ENCODE peak calls at places on chromosomes 6 and 20, in five cellular contexts. K is body of pancreas, X is AG10803, M is adrenal gland, C is fibroblast of pulmonary artery. J is an unnamed sample.

GRCh38 chr20:46970937-46971630 is 76.4 kb downstream of the EYA2 start:
- DNase-seq in K (no peak), X (peak; percentile 71), M (no peak), C (peak; percentile 77), J (peak; percentile 32)

GRCh38 chr20:24782801-24783630 is 166.1 kb upstream of the CST7 start:
- DNase-seq in K (peak; percentile 6), X (no peak), M (no peak), C (no peak), J (no peak)

GRCh38 chr20:52536841-52537400 is 345.3 kb upstream of the ZFP64 start:
- DNase-seq in K (no peak), X (no peak), M (no peak), C (no peak), J (no peak)

GRCh38 chr6:108581932-108582500 is 21.3 kb downstream of the FOXO3 start:
- DNase-seq in K (no peak), X (peak; percentile 27), M (no peak), C (peak; percentile 39), J (no peak)

GRCh38 chr20:40744494-40745175 is 55.6 kb upstream of the MAFB start:
- DNase-seq in K (no peak), X (no peak), M (no peak), C (no peak), J (no peak)

GRCh38 chr6:121522265-121522664 is 86.8 kb downstream of the GJA1 start:
- DNase-seq in K (no peak), X (peak; percentile 95), M (peak; percentile 67), C (peak; percentile 98), J (peak; percentile 82)

GRCh38 chr20:1870792-1871550 is 24.2 kb upstream of the SIRPA start:
- DNase-seq in K (no peak), X (no peak), M (no peak), C (no peak), J (no peak)

GRCh38 chr20:4154958-4155411 is 139.6 kb upstream of the RNF24 start:
- DNase-seq in K (no peak), X (no peak), M (no peak), C (no peak), J (no peak)

GRCh38 chr6:157575436-157576145 is 194.6 kb downstream of the ZDHHC14 start:
- DNase-seq in K (no peak), X (no peak), M (no peak), C (no peak), J (no peak)

GRCh38 chr6:28896505-28897392 is 27.0 kb downstream of the TRIM27 start:
- DNase-seq in K (peak; percentile 61), X (peak; percentile 53), M (peak; percentile 76), C (peak; percentile 67), J (peak; percentile 52)

GRCh38 chr6:134819236-134819635 is 130.7 kb downstream of the ALDH8A1 start:
- DNase-seq in K (no peak), X (no peak), M (no peak), C (no peak), J (no peak)

GRCh38 chr20:45812157-45813005 is at the start of gene UBE2C:
- DNase-seq in K (peak; percentile 98), X (peak; percentile 100), M (peak; percentile 99), C (peak; percentile 100), J (peak; percentile 100)

GRCh38 chr20:4451487-4451886 is 270.2 kb upstream of the PRND start:
- DNase-seq in K (no peak), X (no peak), M (no peak), C (no peak), J (no peak)

GRCh38 chr6:124203812-124204167 is 400.1 kb downstream of the NKAIN2 start:
- DNase-seq in K (no peak), X (no peak), M (no peak), C (peak; percentile 65), J (no peak)
- H3K4me3 ChIP-seq in K (no peak overlapping the region), X (no peak overlapping the region), M (no peak overlapping the region), C (no peak overlapping the region), J (no peak overlapping the region)

DNA sequence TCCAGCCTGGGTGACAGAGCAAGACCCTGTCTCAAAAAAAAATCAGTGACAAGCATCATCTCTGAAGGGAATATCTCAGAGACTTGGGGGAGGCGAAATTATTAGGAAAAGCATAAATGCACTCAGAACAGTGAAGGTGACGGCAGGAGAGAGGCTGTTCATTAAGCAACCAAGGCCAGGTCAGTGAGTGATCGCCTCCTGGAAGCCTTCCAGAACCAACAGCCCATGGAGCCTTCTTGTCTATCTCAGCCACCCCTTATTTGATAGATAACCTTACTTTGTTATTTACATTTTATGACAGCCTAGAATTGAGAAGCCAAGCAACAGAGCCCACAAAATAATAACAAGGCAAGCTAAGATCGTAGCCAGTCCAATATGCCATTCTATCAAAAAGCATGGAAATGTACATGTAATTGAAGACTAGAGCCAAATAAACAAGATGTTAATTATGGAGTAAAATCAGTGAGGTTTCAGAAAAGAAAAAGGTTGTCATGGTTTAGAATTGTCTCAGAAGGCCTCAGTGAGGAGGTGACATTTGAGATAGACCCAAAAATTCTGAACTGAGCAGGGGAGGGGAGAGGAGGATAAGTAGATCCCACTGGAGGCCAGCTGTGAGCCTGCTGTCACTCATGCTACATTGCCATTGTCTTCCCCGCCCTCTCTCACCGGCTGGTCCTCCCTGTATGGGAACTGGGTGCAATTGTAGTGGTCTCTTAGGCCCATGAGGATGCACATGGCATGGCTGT is 17.8 kb downstream of the BNIP5 start:
- DNase-seq in K (peak; percentile 55), X (no peak), M (no peak), C (no peak), J (no peak)
- H3K4me3 ChIP-seq in K (no peak overlapping the region), X (no peak overlapping the region), M (no peak overlapping the region), C (no peak overlapping the region), J (no peak overlapping the region)

GRCh38 chr6:144335315-144335861 is 50.3 kb downstream of the UTRN start:
- DNase-seq in K (no peak), X (no peak), M (no peak), C (no peak), J (no peak)
- H3K4me3 ChIP-seq in K (no peak overlapping the region), X (no peak overlapping the region), M (no peak overlapping the region), C (no peak overlapping the region), J (no peak overlapping the region)

GRCh38 chr6:71887006-71887743 is 825 bp downstream of the RIMS1 start:
- DNase-seq in K (no peak), X (no peak), M (no peak), C (no peak), J (no peak)
- H3K4me3 ChIP-seq in K (no peak overlapping the region), X (peak overlapping the region; percentile 62), M (no peak overlapping the region), C (peak overlapping the region; percentile 27), J (peak overlapping the region; percentile 21)

DNA sequence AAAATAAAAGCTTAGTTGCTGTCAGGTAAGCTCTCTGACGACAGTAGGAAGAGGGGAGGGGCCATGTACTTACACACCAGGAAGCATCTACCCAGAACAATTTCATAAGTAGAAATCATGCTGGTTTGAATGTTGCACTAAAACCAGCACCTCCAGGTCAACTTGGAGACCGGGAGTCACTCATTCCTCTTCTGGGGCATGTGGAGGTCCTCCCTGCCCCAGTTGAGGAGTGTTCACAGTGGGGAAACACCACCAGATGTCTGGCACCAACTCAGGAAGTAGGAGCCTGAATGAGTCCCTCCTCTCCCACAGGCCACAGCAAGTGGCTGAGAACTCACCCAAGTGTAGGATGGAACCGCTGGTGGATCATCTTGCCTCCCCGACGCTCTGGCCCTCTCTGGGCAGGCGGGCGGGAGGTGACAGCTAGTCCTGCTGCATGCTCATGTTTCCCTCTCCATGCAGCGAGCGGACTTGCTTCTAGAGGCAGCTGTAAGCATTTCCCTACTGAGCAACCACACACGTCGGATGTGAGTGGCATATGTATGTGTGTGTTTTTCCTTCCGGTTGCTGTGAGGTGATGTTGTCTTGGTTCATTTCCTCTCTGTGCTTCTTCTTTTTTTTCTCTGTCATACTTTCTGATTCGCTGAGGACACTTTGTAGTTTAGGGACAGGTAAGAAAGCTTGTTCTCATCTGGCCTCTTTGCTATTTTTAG is 149.5 kb upstream of the NEDD9 start:
- DNase-seq in K (no peak), X (no peak), M (peak; percentile 31), C (no peak), J (no peak)
- H3K4me3 ChIP-seq in K (no peak overlapping the region), X (no peak overlapping the region), M (no peak overlapping the region), C (no peak overlapping the region), J (no peak overlapping the region)

DNA sequence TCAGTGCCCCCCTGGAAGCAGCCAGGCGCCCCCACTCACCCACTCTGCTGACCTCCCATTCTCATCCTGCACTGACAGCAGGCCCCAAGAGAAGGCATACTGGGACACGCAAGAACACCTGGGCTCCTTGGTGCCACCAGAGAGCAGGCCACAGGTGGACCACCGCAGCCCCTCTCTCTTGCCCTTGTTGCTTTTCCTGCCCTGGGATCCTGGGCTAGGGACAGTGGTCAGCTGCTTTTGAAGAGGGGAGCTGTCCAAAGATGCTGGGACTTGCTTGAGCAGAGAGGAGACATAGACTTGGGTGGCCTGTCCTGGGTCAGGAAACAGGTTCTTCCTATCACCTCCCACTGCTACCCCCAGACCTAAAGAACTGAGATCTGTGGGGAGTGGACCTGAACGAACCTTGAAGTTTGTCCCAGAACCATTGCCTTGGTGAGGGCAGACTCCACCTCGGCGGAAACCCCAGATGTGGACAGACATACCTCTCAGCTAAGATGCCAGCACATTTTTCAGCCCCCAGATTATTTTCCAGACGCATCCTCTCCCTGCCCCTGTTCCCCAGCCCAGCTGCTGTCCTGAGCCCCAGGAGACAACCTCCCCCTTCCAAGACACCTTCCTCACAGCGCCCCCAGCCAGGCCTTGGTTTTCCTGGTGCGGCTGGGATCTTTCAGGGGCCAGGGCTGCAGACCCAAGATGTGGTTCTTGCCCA is 1.1 kb downstream of the GLP1R start:
- DNase-seq in K (no peak), X (no peak), M (no peak), C (no peak), J (no peak)
- H3K4me3 ChIP-seq in K (no peak overlapping the region), X (no peak overlapping the region), M (no peak overlapping the region), C (no peak overlapping the region), J (no peak overlapping the region)

DNA sequence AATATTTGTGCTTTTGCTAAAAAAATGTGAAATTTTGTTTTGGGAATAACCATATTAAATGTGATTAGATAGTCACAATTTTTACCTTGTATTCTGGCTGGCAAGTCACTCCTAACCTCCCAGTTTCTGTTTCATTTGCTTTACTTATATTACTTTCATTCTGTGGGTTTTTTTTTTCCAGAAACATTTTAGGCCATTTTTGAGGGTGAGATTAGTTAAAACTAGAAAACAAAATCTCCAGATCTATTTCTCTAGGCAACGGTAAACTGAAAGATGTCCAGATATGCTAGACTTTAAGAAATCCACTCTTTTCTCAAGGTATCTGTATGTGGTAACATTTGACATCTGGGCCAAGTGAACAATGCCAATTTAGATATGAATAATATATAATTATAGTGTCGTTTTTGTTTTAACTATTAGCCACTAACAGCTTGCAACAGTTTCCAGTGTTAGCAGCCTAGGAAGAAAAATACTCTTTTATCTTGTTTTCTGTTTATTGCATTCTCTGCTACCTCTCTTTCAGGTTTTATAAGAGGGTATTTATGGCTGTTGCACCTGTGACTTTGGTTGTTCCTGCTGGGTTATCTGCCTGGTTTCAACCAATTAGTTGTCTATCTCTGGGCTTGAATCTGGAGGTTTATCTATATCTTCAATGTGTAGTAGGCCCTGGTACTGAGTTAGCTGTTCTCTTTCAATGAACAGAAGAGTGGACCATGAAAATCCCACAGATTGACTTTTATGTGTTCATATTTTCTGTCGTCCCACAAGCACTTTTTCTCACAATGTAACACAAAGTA is 260.9 kb downstream of the NKAIN2 start:
- DNase-seq in K (no peak), X (no peak), M (no peak), C (no peak), J (no peak)
- H3K4me3 ChIP-seq in K (no peak overlapping the region), X (no peak overlapping the region), M (no peak overlapping the region), C (no peak overlapping the region), J (no peak overlapping the region)

J was measured in Panc1.